ENCODE peak calls at places on chromosomes 5 and 9, in ten cellular contexts. B is left ventricle myocardium inferior; H is adipocyte; J is fibroblast of the aortic adventitia; Q is pancreas; D is uterus; F is cardiac fibroblast; N is skeletal muscle cell; U is PC-3; K is CD8-positive, alpha-beta T cell. R is an unnamed sample.

GRCh38 chr5:119323630-119324000 is 32.2 kb upstream of the TNFAIP8 start:
- DNase-seq in B (no peak), H (peak), J (peak), Q (no peak), D (no peak), F (peak), N (no peak), U (peak), K (no peak), R (no peak)

GRCh38 chr5:92885950-92886349 is 695.1 kb downstream of the NR2F1-AS1 start:
- DNase-seq in B (no peak), H (no peak), J (no peak), Q (no peak), D (no peak), F (no peak), N (no peak), U (no peak), K (no peak), R (peak)

GRCh38 chr5:149611327-149611726 is 30.0 kb downstream of the ARHGEF37 start:
- DNase-seq in B (peak), H (no peak), J (peak), Q (no peak), D (peak), F (peak), N (peak), U (no peak), K (no peak), R (no peak)

GRCh38 chr5:115262066-115262404 is 642 bp downstream of the PGGT1B start:
- DNase-seq in B (no peak), H (peak), J (peak), Q (no peak), D (no peak), F (peak), N (no peak), U (peak), K (no peak), R (peak)

GRCh38 chr9:120394058-120394669 is 185.8 kb downstream of the CDK5RAP2 start:
- DNase-seq in B (no peak), H (peak), J (peak), Q (no peak), D (no peak), F (peak), N (peak), U (peak), K (no peak), R (no peak)

GRCh38 chr9:120694559-120694958 is 19.7 kb downstream of the MEGF9 start:
- DNase-seq in B (no peak), H (no peak), J (no peak), Q (no peak), D (no peak), F (no peak), N (no peak), U (no peak), K (no peak), R (no peak)

GRCh38 chr5:129951039-129951438 is 46.8 kb downstream of the CHSY3 start:
- DNase-seq in B (no peak), H (no peak), J (no peak), Q (no peak), D (no peak), F (no peak), N (no peak), U (no peak), K (no peak), R (no peak)

GRCh38 chr5:134647750-134648424 is 698 bp upstream of the SEC24A start:
- DNase-seq in B (no peak), H (peak), J (peak), Q (no peak), D (peak), F (peak), N (peak), U (no peak), K (no peak), R (no peak)

GRCh38 chr5:157548513-157549282 is 26.9 kb downstream of the ADAM19 start:
- DNase-seq in B (no peak), H (peak), J (peak), Q (no peak), D (no peak), F (peak), N (peak), U (peak), K (no peak), R (no peak)

GRCh38 chr5:96080557-96080956 is 118.9 kb upstream of the ELL2 start:
- DNase-seq in B (no peak), H (no peak), J (peak), Q (no peak), D (no peak), F (peak), N (no peak), U (peak), K (no peak), R (no peak)

GRCh38 chr9:14746655-14747054 is 24.1 kb upstream of the CER1 start:
- DNase-seq in B (no peak), H (no peak), J (no peak), Q (no peak), D (no peak), F (peak), N (no peak), U (no peak), K (no peak), R (no peak)

GRCh38 chr9:32378496-32378895 is 5.9 kb upstream of the ACO1 start:
- DNase-seq in B (no peak), H (peak), J (peak), Q (no peak), D (peak), F (peak), N (peak), U (peak), K (no peak), R (peak)

GRCh38 chr5:119343766-119344165 is 12.1 kb upstream of the TNFAIP8 start:
- DNase-seq in B (no peak), H (no peak), J (no peak), Q (no peak), D (no peak), F (no peak), N (peak), U (no peak), K (no peak), R (no peak)

GRCh38 chr9:35859310-35859994 is 10.7 kb downstream of the OR13J1 start:
- DNase-seq in B (no peak), H (peak), J (peak), Q (no peak), D (no peak), F (no peak), N (no peak), U (peak), K (no peak), R (no peak)

GRCh38 chr5:143156556-143156955 is 246.9 kb downstream of the NR3C1 start:
- DNase-seq in B (no peak), H (no peak), J (no peak), Q (no peak), D (no peak), F (no peak), N (no peak), U (no peak), K (no peak), R (no peak)

GRCh38 chr5:65721775-65722574 is at the start of the genes NLN and SGTB:
- DNase-seq in B (peak), H (peak), J (peak), Q (peak), D (peak), F (peak), N (no peak), U (peak), K (peak), R (peak)

GRCh38 chr5:15538516-15538915 is 38.5 kb downstream of the FBXL7 start:
- DNase-seq in B (no peak), H (peak), J (no peak), Q (no peak), D (no peak), F (no peak), N (no peak), U (no peak), K (no peak), R (no peak)

GRCh38 chr5:62431735-62432617 is 19.4 kb downstream of the IPO11 start:
- DNase-seq in B (no peak), H (no peak), J (peak), Q (no peak), D (no peak), F (peak), N (no peak), U (no peak), K (no peak), R (no peak)

GRCh38 chr9:107935931-107936330 is 446.4 kb upstream of the KLF4 start:
- DNase-seq in B (no peak), H (no peak), J (no peak), Q (no peak), D (no peak), F (no peak), N (no peak), U (no peak), K (no peak), R (no peak)

GRCh38 chr9:107942870-107943269 is 453.3 kb upstream of the KLF4 start:
- DNase-seq in B (no peak), H (no peak), J (no peak), Q (no peak), D (no peak), F (no peak), N (no peak), U (peak), K (no peak), R (no peak)

GRCh38 chr9:107944387-107944786 is 454.8 kb upstream of the KLF4 start:
- DNase-seq in B (no peak), H (no peak), J (no peak), Q (no peak), D (no peak), F (no peak), N (no peak), U (no peak), K (no peak), R (no peak)

GRCh38 chr9:107943901-107944300 is 454.3 kb upstream of the KLF4 start:
- DNase-seq in B (no peak), H (no peak), J (no peak), Q (no peak), D (no peak), F (no peak), N (no peak), U (no peak), K (no peak), R (no peak)

DNA sequence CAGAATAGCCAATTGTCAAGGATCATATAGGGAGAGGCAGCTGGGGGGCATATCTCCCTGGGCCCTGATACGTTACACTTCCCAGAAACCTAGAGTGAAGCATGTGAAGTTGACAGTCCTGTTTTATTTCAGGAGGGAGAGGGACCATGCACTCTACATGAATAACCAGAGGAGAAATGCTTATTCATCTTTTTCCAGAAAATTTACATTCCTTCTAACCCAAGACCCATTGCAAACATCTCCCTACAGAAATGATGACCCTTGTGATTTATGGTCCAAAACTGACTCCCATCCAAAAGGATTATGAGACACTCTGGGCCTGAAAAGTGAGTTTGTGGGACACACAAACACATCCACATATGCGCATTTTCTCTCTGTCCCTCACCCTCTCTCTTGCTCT is 451.1 kb upstream of the KLF4 start:
- DNase-seq in B (no peak), H (no peak), J (no peak), Q (no peak), D (no peak), F (no peak), N (no peak), U (no peak), K (no peak), R (no peak)
- H3K4me3 ChIP-seq in B (no peak), H (no peak), J (no peak), Q (no peak), D (no peak), F (no peak), N (no peak), U (no peak), K (no peak), R (no peak)

GRCh38 chr5:68329554-68329953 is 114.0 kb downstream of the PIK3R1 start:
- DNase-seq in B (no peak), H (no peak), J (no peak), Q (no peak), D (no peak), F (peak), N (no peak), U (no peak), K (no peak), R (no peak)

GRCh38 chr5:68330564-68330963 is 115.0 kb downstream of the PIK3R1 start:
- DNase-seq in B (no peak), H (no peak), J (peak), Q (no peak), D (peak), F (peak), N (no peak), U (no peak), K (no peak), R (no peak)

GRCh38 chr5:68333649-68334549 is 118.3 kb downstream of the PIK3R1 start:
- DNase-seq in B (no peak), H (peak), J (peak), Q (no peak), D (no peak), F (peak), N (peak), U (peak), K (no peak), R (no peak)

GRCh38 chr5:68332546-68332945 is 117.0 kb downstream of the PIK3R1 start:
- DNase-seq in B (no peak), H (no peak), J (no peak), Q (no peak), D (no peak), F (peak), N (no peak), U (peak), K (no peak), R (no peak)

DNA sequence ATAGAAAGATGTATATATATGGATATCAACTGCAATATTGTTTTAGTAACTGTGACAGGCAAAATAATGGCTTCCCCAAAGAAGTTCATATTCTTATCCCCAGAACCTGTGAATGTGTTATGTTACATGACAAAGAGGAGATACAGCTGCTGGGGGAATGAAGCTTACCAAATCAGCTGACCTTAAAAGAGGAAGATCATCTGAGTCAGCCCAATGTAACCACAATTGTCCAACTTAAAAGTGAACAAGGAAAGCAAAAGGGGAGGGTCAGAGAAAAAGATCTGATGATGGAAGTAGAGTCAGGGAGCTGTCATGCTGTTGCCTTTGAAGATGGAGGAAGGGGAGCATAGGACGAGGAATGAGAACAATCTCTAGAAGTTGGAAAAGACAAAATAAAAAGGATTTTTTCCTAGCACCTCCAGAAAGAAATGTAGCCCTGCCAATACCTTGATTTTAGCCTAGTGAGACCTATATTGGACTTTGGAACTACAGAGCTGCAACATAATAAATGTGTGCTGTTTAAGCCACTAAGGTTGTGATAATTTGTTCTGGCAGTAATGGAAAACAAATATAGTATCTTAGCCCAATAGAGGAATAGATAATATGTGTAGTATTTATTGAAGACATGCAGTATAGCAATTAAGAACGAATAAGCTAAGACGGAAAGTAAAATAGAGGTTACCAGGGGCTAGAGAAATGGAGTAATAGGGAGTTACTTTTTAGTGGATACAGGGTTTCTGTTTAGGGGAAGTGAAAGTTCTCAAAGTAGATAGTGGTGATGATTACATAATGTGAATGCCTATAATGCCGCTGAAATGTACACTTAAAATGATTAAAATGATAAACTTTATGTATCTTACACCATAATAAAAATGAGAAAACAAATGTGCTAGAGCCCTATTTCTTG is 115.9 kb downstream of the PIK3R1 start:
- DNase-seq in B (no peak), H (no peak), J (peak), Q (no peak), D (no peak), F (peak), N (no peak), U (no peak), K (no peak), R (no peak)
- H3K4me3 ChIP-seq in B (no peak), H (no peak), J (no peak), Q (no peak), D (no peak), F (no peak), N (no peak), U (no peak), K (no peak), R (no peak)

GRCh38 chr9:131677051-131677444 is 62.8 kb downstream of the RAPGEF1 start:
- DNase-seq in B (no peak), H (peak), J (no peak), Q (no peak), D (no peak), F (peak), N (no peak), U (no peak), K (no peak), R (no peak)
- H3K4me3 ChIP-seq in B (peak), H (peak), J (no peak), Q (no peak), D (no peak), F (no peak), N (no peak), U (peak), K (no peak), R (no peak)

GRCh38 chr9:115291841-115292240 is 173.9 kb upstream of the TNC start:
- DNase-seq in B (no peak), H (peak), J (peak), Q (no peak), D (no peak), F (no peak), N (no peak), U (peak), K (no peak), R (no peak)

GRCh38 chr9:115292584-115293271 is 174.8 kb upstream of the TNC start:
- DNase-seq in B (no peak), H (no peak), J (no peak), Q (no peak), D (no peak), F (no peak), N (no peak), U (no peak), K (no peak), R (peak)

GRCh38 chr9:115296831-115297565 is 179.0 kb upstream of the TNC start:
- DNase-seq in B (no peak), H (no peak), J (no peak), Q (no peak), D (no peak), F (no peak), N (no peak), U (peak), K (no peak), R (no peak)

GRCh38 chr9:115300116-115300515 is 182.2 kb upstream of the TNC start:
- DNase-seq in B (no peak), H (no peak), J (no peak), Q (no peak), D (no peak), F (no peak), N (no peak), U (no peak), K (no peak), R (no peak)

DNA sequence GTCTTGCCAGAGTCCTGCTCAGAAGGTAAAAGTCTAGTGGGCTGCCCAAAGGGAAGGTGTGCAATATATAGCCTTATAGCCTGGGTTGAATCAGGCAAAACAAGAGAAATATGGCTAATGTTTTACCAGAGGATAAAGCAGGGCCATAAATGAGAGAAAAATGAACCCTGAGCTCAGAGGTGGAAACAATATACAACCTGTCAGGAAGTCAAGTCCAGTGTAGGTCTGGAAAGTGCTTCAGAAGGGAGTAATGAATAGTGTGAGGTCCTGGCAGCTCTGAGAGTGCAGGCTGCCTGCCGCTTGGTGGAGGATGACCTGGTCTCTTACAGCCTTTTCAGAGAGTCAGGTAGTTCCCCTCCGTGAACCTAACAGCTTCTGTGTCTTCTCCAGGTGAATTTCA is 177.8 kb upstream of the TNC start:
- DNase-seq in B (no peak), H (no peak), J (no peak), Q (no peak), D (no peak), F (no peak), N (no peak), U (no peak), K (no peak), R (no peak)
- H3K4me3 ChIP-seq in B (no peak), H (no peak), J (no peak), Q (no peak), D (no peak), F (no peak), N (no peak), U (no peak), K (no peak), R (no peak)

DNA sequence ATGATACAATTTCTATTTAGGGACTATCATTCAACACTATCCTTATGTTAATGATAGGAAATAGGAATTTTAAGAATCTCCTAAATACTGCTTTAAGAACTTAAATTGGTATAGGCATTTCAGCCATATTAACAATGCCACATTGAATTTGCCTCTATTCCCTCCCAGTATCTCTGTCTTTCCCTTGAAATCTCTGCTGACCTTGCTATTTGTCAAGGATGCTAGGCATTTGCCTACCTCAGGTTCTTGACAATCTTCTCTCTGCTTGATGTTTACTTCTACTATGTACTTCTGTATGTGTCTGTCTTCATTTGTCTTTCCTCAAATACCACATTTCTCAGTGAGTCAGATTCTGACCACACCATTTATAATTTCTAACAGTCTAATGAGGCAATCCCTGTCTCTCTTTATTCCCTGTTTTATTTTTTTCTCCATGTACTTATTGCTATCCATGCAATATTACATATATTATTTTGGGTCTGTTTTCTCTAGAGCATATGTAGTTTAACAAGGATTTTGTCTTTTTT is 1461.4 kb upstream of the CDH9 start:
- DNase-seq in B (no peak), H (peak), J (no peak), Q (no peak), D (no peak), F (no peak), N (no peak), U (peak), K (no peak), R (no peak)
- H3K4me3 ChIP-seq in B (no peak), H (no peak), J (no peak), Q (no peak), D (no peak), F (no peak), N (no peak), U (no peak), K (no peak), R (no peak)

GRCh38 chr9:18542837-18543405 is 69.0 kb downstream of the ADAMTSL1 start:
- DNase-seq in B (no peak), H (no peak), J (peak), Q (no peak), D (no peak), F (peak), N (peak), U (peak), K (no peak), R (no peak)
- H3K4me3 ChIP-seq in B (no peak), H (peak), J (no peak), Q (no peak), D (no peak), F (no peak), N (no peak), U (no peak), K (no peak), R (no peak)

GRCh38 chr5:79074641-79075040 is 5.1 kb downstream of the BHMT2 start:
- DNase-seq in B (no peak), H (peak), J (peak), Q (no peak), D (no peak), F (peak), N (peak), U (peak), K (no peak), R (no peak)

GRCh38 chr5:79070002-79070567 is 518 bp downstream of the BHMT2 start:
- DNase-seq in B (peak), H (peak), J (peak), Q (no peak), D (peak), F (peak), N (no peak), U (no peak), K (no peak), R (no peak)

DNA sequence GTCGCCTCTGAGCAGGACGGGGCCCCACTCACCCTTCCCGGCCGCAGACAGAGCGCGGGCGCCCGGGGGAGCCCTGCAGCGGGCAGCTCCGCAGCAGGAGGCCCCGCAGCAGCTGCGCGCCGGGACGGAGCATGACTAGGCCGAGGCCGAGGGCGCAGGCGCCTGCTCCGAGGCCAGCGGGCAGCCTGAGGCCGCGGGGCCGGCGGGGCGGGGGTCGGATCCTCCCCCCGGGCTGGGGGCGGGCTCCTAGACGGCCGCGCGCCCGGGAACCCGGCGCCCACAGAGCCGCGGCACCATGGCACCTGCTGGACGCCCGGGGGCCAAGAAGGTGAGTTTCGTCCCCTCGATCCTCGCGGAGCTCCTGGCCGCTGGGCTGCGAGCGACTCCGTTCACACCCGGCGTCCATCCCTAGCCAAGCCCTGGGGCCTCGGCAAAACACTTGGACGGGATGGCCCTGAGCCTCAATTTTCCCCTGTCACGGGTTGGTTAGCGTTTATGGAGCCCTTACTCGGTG is at the start of the genes BHMT2 and DMGDH:
- DNase-seq in B (peak), H (peak), J (no peak), Q (peak), D (peak), F (peak), N (no peak), U (no peak), K (no peak), R (no peak)
- H3K4me3 ChIP-seq in B (peak), H (peak), J (peak), Q (no peak), D (peak), F (peak), N (peak), U (no peak), K (no peak), R (no peak)